ENCODE peak calls at places on chromosomes 6 and 20, in five cellular contexts. X is GM12891, B is endothelial cell of umbilical vein, Q is GM23338, V is HCT116. R is an unnamed sample.

GRCh38 chr20:17226410-17227198 is at the start of gene PCSK2:
- DNase-seq in X (no peak), B (no peak), Q (peak; percentile 96), V (no peak), R (peak; percentile 51)

GRCh38 chr6:66127061-66127460 is 420.0 kb upstream of the EYS start:
- DNase-seq in X (no peak), B (no peak), Q (no peak), V (no peak), R (no peak)

GRCh38 chr6:38508894-38509293 is 130.8 kb downstream of the BTBD9 start:
- DNase-seq in X (no peak), B (no peak), Q (peak; percentile 19), V (no peak), R (no peak)

GRCh38 chr6:13724174-13724573 is 12.5 kb upstream of the RANBP9 start:
- DNase-seq in X (no peak), B (no peak), Q (no peak), V (peak; percentile 85), R (no peak)

GRCh38 chr20:1331801-1332453 is 3.0 kb upstream of the SDCBP2 start:
- DNase-seq in X (no peak), B (no peak), Q (no peak), V (no peak), R (peak; percentile 24)

GRCh38 chr20:5480824-5481600 is 164.3 kb upstream of the PROKR2 start:
- DNase-seq in X (no peak), B (no peak), Q (no peak), V (no peak), R (no peak)

GRCh38 chr20:14957416-14957815 is 620.0 kb upstream of the FLRT3 start:
- DNase-seq in X (no peak), B (no peak), Q (peak; percentile 28), V (no peak), R (no peak)

GRCh38 chr6:108501559-108501958 is 59.2 kb upstream of the FOXO3 start:
- DNase-seq in X (no peak), B (peak; percentile 20), Q (no peak), V (no peak), R (no peak)

GRCh38 chr6:84269947-84270733 is 42.7 kb upstream of the CEP162 start:
- DNase-seq in X (no peak), B (no peak), Q (no peak), V (no peak), R (no peak)

GRCh38 chr6:144621332-144621731 is 336.2 kb downstream of the UTRN start:
- DNase-seq in X (no peak), B (no peak), Q (no peak), V (no peak), R (no peak)

GRCh38 chr6:14787677-14788076 is 458.2 kb upstream of the JARID2 start:
- DNase-seq in X (no peak), B (no peak), Q (no peak), V (no peak), R (no peak)

GRCh38 chr6:159693894-159694545 is 979 bp upstream of the SOD2 start:
- DNase-seq in X (no peak), B (peak; percentile 76), Q (peak; percentile 42), V (no peak), R (no peak)
- TF ChIP-seq POLR2AphosphoS5 in X (no peak), B (peak; percentile 32), Q (no peak), V (no peak), R (no peak)

DNA sequence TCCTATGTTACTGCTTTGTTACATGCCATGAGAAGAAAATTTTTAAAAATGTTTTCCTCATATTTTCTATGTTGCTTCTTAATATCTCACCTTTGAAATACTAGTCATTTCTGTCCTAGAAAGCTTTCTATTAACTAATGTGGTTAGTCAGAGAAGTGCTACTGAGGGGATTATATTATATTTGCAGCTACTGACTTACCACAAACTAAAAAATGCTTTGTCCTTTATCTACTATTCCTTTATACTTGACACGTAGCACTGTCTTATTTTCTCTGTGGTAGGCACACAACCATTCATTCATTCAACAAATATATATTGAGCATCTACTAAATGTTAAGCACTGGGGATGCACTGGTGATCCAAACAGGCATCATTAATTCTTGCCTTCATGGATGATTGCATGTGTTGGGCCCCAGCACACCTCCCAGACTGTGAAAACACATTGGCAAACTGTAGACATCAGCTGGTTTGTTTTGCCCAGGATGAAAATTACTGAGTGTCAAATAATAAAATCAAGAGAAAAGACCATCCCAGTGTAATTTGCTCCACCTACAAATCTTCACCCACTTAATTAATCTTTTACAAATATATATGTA is 10.7 kb upstream of the MLIP start:
- DNase-seq in X (no peak), B (no peak), Q (no peak), V (no peak), R (no peak)
- TF ChIP-seq POLR2AphosphoS5 in X (no peak), B (no peak), Q (no peak), V (no peak), R (no peak)

GRCh38 chr6:24708612-24709011 is 10.3 kb downstream of the C6orf62 start:
- DNase-seq in X (no peak), B (no peak), Q (no peak), V (no peak), R (no peak)
- TF ChIP-seq POLR2AphosphoS5 in X (peak; percentile 13), B (no peak), Q (no peak), V (no peak), R (no peak)

GRCh38 chr20:32849577-32849976 is 9.1 kb upstream of the EFCAB8 start:
- DNase-seq in X (no peak), B (no peak), Q (no peak), V (no peak), R (no peak)
- TF ChIP-seq POLR2AphosphoS5 in X (no peak), B (no peak), Q (no peak), V (no peak), R (no peak)

GRCh38 chr6:162964703-162965140 is 236.9 kb downstream of the PACRG start:
- DNase-seq in X (no peak), B (no peak), Q (no peak), V (peak; percentile 76), R (no peak)
- TF ChIP-seq POLR2AphosphoS5 in X (no peak), B (no peak), Q (no peak), V (peak; percentile 32), R (no peak)

GRCh38 chr6:169723200-169723909 is 945 bp downstream of the PHF10 start:
- DNase-seq in X (peak; percentile 49), B (peak; percentile 72), Q (peak; percentile 77), V (no peak), R (peak; percentile 94)

GRCh38 chr6:169726049-169726400 is 1.7 kb upstream of the PHF10 start:
- DNase-seq in X (no peak), B (no peak), Q (no peak), V (no peak), R (no peak)

GRCh38 chr6:169723991-169724553 is at the start of gene PHF10:
- DNase-seq in X (peak; percentile 30), B (no peak), Q (peak; percentile 61), V (no peak), R (peak; percentile 89)

GRCh38 chr6:169725270-169726048 is 1.2 kb upstream of the PHF10 start:
- DNase-seq in X (no peak), B (peak; percentile 87), Q (peak; percentile 65), V (no peak), R (peak; percentile 82)

DNA sequence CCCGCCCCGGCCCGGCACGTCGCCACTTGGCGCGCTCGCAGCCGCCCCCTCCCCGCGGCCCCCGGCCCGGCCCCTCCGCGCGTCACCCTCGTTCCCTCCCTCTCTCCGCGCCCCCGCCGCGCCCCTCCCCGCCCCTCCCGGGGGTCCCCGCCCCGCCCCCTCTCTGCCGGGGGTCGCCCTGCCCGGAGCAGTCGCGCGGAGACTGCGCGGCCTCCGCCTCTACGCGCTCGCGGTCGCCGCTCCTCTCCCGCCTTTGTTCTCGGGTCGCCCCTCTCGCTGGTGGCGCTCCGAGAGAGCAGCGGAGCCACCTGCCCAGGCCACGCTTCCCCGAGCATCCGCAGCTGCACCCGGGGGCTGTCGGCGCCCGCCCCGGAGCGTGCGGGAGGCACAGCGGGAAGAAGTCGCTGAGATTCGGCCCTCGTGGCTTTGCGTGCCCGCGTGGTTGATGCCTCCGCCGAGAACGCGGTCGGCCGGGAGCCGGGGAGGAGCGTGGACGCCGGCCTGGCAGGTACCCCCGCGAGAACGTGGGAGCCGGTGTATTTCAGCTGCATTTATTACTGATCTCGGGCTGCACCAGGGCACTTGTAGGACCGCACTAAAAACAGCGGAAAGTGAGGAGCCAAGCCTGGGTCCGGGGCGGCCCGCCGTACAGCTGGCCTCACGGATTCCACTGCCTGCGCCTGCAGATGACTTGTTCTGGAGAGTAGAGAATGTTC is 412 bp upstream of the PHF10 start:
- DNase-seq in X (peak; percentile 60), B (no peak), Q (peak; percentile 72), V (no peak), R (peak; percentile 93)
- TF ChIP-seq POLR2AphosphoS5 in X (no peak), B (no peak), Q (peak; percentile 88), V (no peak), R (peak; percentile 52)

R was measured in spleen.